ENCODE peak calls at places on chromosomes 4 and X, in seven cellular contexts. R is NB4, F is transverse colon, A is stomach, O is dorsolateral prefrontal cortex, T is glutamatergic neuron, J is hepatocyte. B is an unnamed sample.

GRCh38 chr4:113636877-113637276 is 124.7 kb downstream of the CAMK2D start:
- DNase-seq in R (peak; percentile 77), F (no peak), A (no peak), O (no peak), T (no peak), J (no peak), B (no peak)

GRCh38 chr4:21992330-21992729 is 43.8 kb upstream of the KCNIP4 start:
- DNase-seq in R (no peak), F (no peak), A (no peak), O (no peak), T (no peak), J (no peak), B (no peak)

GRCh38 chrX:48958635-48959094 is 1.3 kb upstream of the OTUD5 start:
- DNase-seq in R (peak; percentile 36), F (peak; percentile 47), A (peak; percentile 32), O (peak; percentile 47), T (peak; percentile 18), J (peak; percentile 65), B (no peak)

GRCh38 chrX:69065451-69065850 is 99.8 kb downstream of the PJA1 start:
- DNase-seq in R (no peak), F (no peak), A (peak; percentile 7), O (no peak), T (no peak), J (no peak), B (no peak)

GRCh38 chr4:153223418-153223792 is 19.2 kb downstream of the TRIM2 start:
- DNase-seq in R (no peak), F (no peak), A (no peak), O (no peak), T (no peak), J (no peak), B (no peak)

GRCh38 chrX:15719324-15719968 is 18.6 kb upstream of the CA5B start:
- DNase-seq in R (no peak), F (no peak), A (no peak), O (no peak), T (no peak), J (no peak), B (no peak)

GRCh38 chr4:123807866-123808265 is 411.3 kb downstream of the SPRY1 start:
- DNase-seq in R (no peak), F (no peak), A (no peak), O (no peak), T (no peak), J (no peak), B (no peak)

GRCh38 chrX:10356979-10357378 is 200.2 kb downstream of the CLCN4 start:
- DNase-seq in R (no peak), F (no peak), A (no peak), O (no peak), T (no peak), J (no peak), B (no peak)

GRCh38 chrX:9873952-9874351 is 87.7 kb downstream of the SHROOM2 start:
- DNase-seq in R (peak; percentile 59), F (peak; percentile 30), A (peak; percentile 52), O (no peak), T (peak; percentile 58), J (no peak), B (peak; percentile 31)

GRCh38 chr4:83043801-83044407 is 8.9 kb downstream of the COPS4 start:
- DNase-seq in R (no peak), F (no peak), A (no peak), O (no peak), T (no peak), J (no peak), B (no peak)

GRCh38 chr4:180437601-180438000 is 1805.6 kb upstream of the TENM3 start:
- DNase-seq in R (peak; percentile 4), F (no peak), A (no peak), O (no peak), T (no peak), J (no peak), B (no peak)

GRCh38 chr4:74433043-74433442 is 11.9 kb upstream of the AREG start:
- DNase-seq in R (no peak), F (no peak), A (no peak), O (no peak), T (no peak), J (no peak), B (no peak)

GRCh38 chrX:17860811-17861495 is at the start of gene RAI2:
- DNase-seq in R (no peak), F (peak; percentile 22), A (peak; percentile 59), O (peak; percentile 51), T (peak; percentile 71), J (peak; percentile 50), B (no peak)

GRCh38 chr4:113686950-113687718 is 74.4 kb downstream of the CAMK2D start:
- DNase-seq in R (peak; percentile 11), F (no peak), A (no peak), O (no peak), T (no peak), J (no peak), B (no peak)

GRCh38 chr4:10204401-10205058 is 87.9 kb upstream of the WDR1 start:
- DNase-seq in R (peak; percentile 0), F (no peak), A (no peak), O (peak; percentile 48), T (no peak), J (no peak), B (no peak)

GRCh38 chrX:52271212-52271611 is 86.5 kb downstream of the MAGED4 start:
- DNase-seq in R (peak; percentile 36), F (no peak), A (no peak), O (no peak), T (no peak), J (peak; percentile 29), B (no peak)
- TF ChIP-seq CTCF in R (peak; percentile 53), F (no peak), A (no peak), O (no peak), T (no peak), J (peak; percentile 31), B (no peak)

GRCh38 chr4:109547394-109547793 is 12.7 kb upstream of the MCUB start:
- DNase-seq in R (no peak), F (no peak), A (no peak), O (no peak), T (no peak), J (no peak), B (no peak)

GRCh38 chr4:109553130-109553529 is 6.9 kb upstream of the MCUB start:
- DNase-seq in R (no peak), F (no peak), A (no peak), O (no peak), T (no peak), J (no peak), B (no peak)

GRCh38 chr4:109554971-109555370 is 5.1 kb upstream of the MCUB start:
- DNase-seq in R (no peak), F (no peak), A (no peak), O (no peak), T (no peak), J (no peak), B (no peak)

GRCh38 chr4:109548655-109549054 is 11.4 kb upstream of the MCUB start:
- DNase-seq in R (peak; percentile 37), F (no peak), A (no peak), O (no peak), T (no peak), J (peak; percentile 35), B (no peak)

GRCh38 chr4:109552240-109552639 is 7.8 kb upstream of the MCUB start:
- DNase-seq in R (no peak), F (no peak), A (no peak), O (no peak), T (no peak), J (no peak), B (no peak)
- TF ChIP-seq CTCF in R (no peak), F (no peak), A (no peak), O (no peak), T (no peak), J (no peak), B (no peak)

GRCh38 chr4:12963912-12964311 is 520.2 kb downstream of the RAB28 start:
- DNase-seq in R (no peak), F (no peak), A (no peak), O (no peak), T (no peak), J (no peak), B (no peak)

GRCh38 chr4:12968345-12968744 is 515.8 kb downstream of the RAB28 start:
- DNase-seq in R (no peak), F (no peak), A (no peak), O (no peak), T (no peak), J (no peak), B (no peak)

GRCh38 chr4:12965334-12965733 is 518.8 kb downstream of the RAB28 start:
- DNase-seq in R (no peak), F (no peak), A (no peak), O (no peak), T (no peak), J (no peak), B (no peak)

GRCh38 chr4:12963291-12963690 is 520.8 kb downstream of the RAB28 start:
- DNase-seq in R (no peak), F (no peak), A (no peak), O (no peak), T (no peak), J (no peak), B (no peak)

DNA sequence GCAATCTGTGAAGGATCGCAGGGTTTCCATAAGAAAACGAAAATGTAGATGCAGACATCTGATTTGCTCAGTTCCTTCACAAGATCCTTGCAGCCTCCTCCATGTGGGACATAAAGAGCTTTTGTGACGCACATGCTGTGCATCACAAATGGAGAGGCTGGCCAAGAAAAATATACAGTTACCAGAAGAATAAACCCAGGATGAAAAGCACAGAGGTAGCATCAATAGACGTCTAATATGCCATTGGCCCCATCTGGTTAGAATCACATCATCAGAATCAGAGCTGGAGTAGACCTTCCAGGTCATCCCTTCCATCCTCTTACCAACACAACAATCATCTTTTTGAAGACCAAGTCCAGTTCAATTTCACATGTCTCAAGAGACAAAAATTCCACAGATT is 517.4 kb downstream of the RAB28 start:
- DNase-seq in R (no peak), F (no peak), A (no peak), O (no peak), T (no peak), J (no peak), B (no peak)
- TF ChIP-seq CTCF in R (no peak), F (no peak), A (no peak), O (no peak), T (no peak), J (no peak), B (no peak)

DNA sequence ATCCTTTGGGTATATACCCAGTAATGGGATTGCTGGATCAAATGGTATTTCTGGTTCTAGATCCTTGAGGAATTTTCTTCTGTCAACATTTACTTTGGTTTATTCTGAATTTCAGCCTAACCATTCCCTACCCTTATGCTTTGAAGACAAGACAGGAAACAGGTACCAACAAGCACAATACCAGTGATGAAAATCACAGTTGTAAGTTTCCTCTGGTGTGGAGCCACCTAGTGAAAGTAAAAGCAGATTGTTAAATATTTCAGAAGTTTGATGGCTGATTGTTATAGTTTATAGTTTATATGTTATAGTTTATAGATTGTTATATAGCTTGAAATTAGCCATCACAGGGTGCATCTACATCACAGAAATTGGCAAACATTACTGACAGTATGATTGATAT is 104.5 kb upstream of the AGA start:
- DNase-seq in R (no peak), F (no peak), A (no peak), O (no peak), T (no peak), J (no peak), B (no peak)
- TF ChIP-seq CTCF in R (no peak), F (no peak), A (no peak), O (no peak), T (no peak), J (no peak), B (no peak)

DNA sequence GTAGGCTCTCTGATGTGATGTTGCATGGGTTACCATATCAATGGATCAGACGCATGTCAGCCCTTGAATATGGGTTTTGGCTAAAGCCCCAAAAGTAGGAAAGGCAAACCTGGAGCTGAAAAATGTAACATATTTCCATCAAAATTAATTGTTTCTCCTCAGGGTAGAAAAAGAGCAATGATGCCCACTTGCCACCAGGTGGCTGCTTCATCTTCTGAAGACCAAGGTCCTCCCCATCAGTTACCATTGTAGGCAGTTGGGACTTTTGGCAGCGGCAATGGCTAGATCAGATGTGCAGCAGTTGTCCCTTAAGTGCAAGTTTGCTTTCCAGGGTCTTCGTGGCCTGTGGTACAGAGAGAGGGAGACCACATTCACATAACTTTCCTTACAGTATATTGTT is 118.2 kb downstream of the NAF1 start:
- DNase-seq in R (peak; percentile 36), F (peak; percentile 13), A (peak; percentile 26), O (no peak), T (peak; percentile 44), J (peak; percentile 47), B (no peak)
- TF ChIP-seq CTCF in R (peak; percentile 37), F (peak; percentile 44), A (no peak), O (peak; percentile 47), T (peak; percentile 77), J (peak; percentile 46), B (peak; percentile 42)